ENCODE peak calls at places on chromosomes 12 and 14, in five cellular contexts. U is Panc1; G is cardiac septum; E is stimulated activated CD4-positive, alpha-beta T cell treated with anti-CD3 and anti-CD28 coated beads, Interleukin-1b, Interleukin-23, amount 100 ng/mL, for 24 hours; V is Peyer's patch. A is an unnamed sample.

GRCh38 chr14:43754838-43755237 is 752.2 kb downstream of the FSCB start:
- DNase-seq in U (no peak), G (no peak), E (no peak), V (no peak), A (no peak)

GRCh38 chr12:77923882-77924281 is 93.2 kb downstream of the NAV3 start:
- DNase-seq in U (no peak), G (no peak), E (no peak), V (no peak), A (no peak)

GRCh38 chr14:67765192-67765834 is 51.1 kb downstream of the ZFYVE26 start:
- DNase-seq in U (no peak), G (no peak), E (no peak), V (no peak), A (no peak)

GRCh38 chr14:59283380-59283779 is 94.9 kb downstream of the DAAM1 start:
- DNase-seq in U (no peak), G (no peak), E (no peak), V (no peak), A (no peak)

GRCh38 chr14:88616697-88617096 is 53.9 kb downstream of the ZC3H14 start:
- DNase-seq in U (no peak), G (no peak), E (no peak), V (no peak), A (peak)

GRCh38 chr12:104218935-104219334 is 3.4 kb downstream of the TXNRD1 start:
- DNase-seq in U (no peak), G (no peak), E (no peak), V (no peak), A (no peak)

GRCh38 chr12:30152705-30153104 is 369.0 kb upstream of the TMTC1 start:
- DNase-seq in U (no peak), G (no peak), E (no peak), V (no peak), A (no peak)

GRCh38 chr14:95121911-95122696 is 35.2 kb downstream of the DICER1 start:
- DNase-seq in U (no peak), G (no peak), E (no peak), V (no peak), A (no peak)

GRCh38 chr14:104656014-104656714 is 33.3 kb upstream of the INF2 start:
- DNase-seq in U (no peak), G (no peak), E (no peak), V (peak), A (no peak)

GRCh38 chr12:105978686-105979085 is 160.1 kb downstream of the NUAK1 start:
- DNase-seq in U (no peak), G (no peak), E (no peak), V (no peak), A (no peak)

GRCh38 chr12:75850751-75851462 is 180.7 kb downstream of the PHLDA1 start:
- DNase-seq in U (no peak), G (no peak), E (no peak), V (no peak), A (peak)

GRCh38 chr14:89417469-89418225 is 614 bp upstream of the FOXN3 start:
- DNase-seq in U (no peak), G (peak), E (no peak), V (peak), A (peak)

GRCh38 chr14:56100556-56100955 is 17.7 kb upstream of the PELI2 start:
- DNase-seq in U (no peak), G (no peak), E (no peak), V (no peak), A (no peak)

GRCh38 chr14:61139006-61139599 is 142.0 kb downstream of the TMEM30B start:
- DNase-seq in U (no peak), G (no peak), E (no peak), V (no peak), A (no peak)

GRCh38 chr12:8554451-8555195 is 13.9 kb upstream of the CLEC4E start:
- DNase-seq in U (no peak), G (no peak), E (no peak), V (no peak), A (no peak)

GRCh38 chr14:68939893-68940613 is 39.0 kb downstream of the ACTN1 start:
- DNase-seq in U (peak), G (peak), E (no peak), V (peak), A (no peak)

GRCh38 chr14:61527325-61528100 is 167.8 kb upstream of the HIF1A start:
- DNase-seq in U (no peak), G (no peak), E (no peak), V (no peak), A (no peak)

GRCh38 chr12:121580959-121581680 is at the start of gene KDM2B:
- DNase-seq in U (no peak), G (no peak), E (no peak), V (no peak), A (no peak)

GRCh38 chr14:68945190-68945584 is 33.9 kb downstream of the ACTN1 start:
- DNase-seq in U (no peak), G (no peak), E (no peak), V (no peak), A (no peak)

GRCh38 chr12:45674583-45674982 is 54.9 kb upstream of the ARID2 start:
- DNase-seq in U (peak), G (no peak), E (no peak), V (no peak), A (peak)

GRCh38 chr12:65867428-65867827 is 43.1 kb downstream of the HMGA2 start:
- DNase-seq in U (no peak), G (no peak), E (no peak), V (no peak), A (no peak)

GRCh38 chr12:56872366-56872765 is 61.8 kb downstream of the SDR9C7 start:
- DNase-seq in U (no peak), G (no peak), E (no peak), V (no peak), A (no peak)

A was measured in keratinocyte.